ENCODE peak calls at places on chromosomes 6 and 20, in ten cellular contexts. M, N, V, E, K, F, Y, C, U and J are unnamed samples.

GRCh38 chr20:49579195-49579594 is 11.3 kb upstream of the PTGIS start:
- DNase-seq in M (no peak), N (no peak), V (no peak), E (no peak), K (no peak), F (no peak), Y (peak), C (no peak), U (no peak), J (no peak)

GRCh38 chr20:57389695-57390603 is 1.2 kb upstream of the RBM38 start:
- DNase-seq in M (no peak), N (no peak), V (no peak), E (peak), K (no peak), F (no peak), Y (peak), C (no peak), U (peak), J (no peak)

GRCh38 chr20:56934888-56935287 is 305.8 kb downstream of the TFAP2C start:
- DNase-seq in M (no peak), N (no peak), V (no peak), E (no peak), K (no peak), F (no peak), Y (no peak), C (no peak), U (no peak), J (no peak)

GRCh38 chr6:38259736-38260135 is 380.0 kb downstream of the BTBD9 start:
- DNase-seq in M (no peak), N (no peak), V (no peak), E (no peak), K (no peak), F (no peak), Y (no peak), C (peak), U (no peak), J (no peak)

GRCh38 chr6:154932562-154933027 is 62.5 kb upstream of the TIAM2 start:
- DNase-seq in M (no peak), N (peak), V (no peak), E (no peak), K (no peak), F (no peak), Y (no peak), C (peak), U (no peak), J (no peak)

GRCh38 chr6:150209415-150209814 is 66.6 kb downstream of the PPP1R14C start:
- DNase-seq in M (no peak), N (no peak), V (no peak), E (no peak), K (no peak), F (no peak), Y (no peak), C (no peak), U (no peak), J (no peak)

GRCh38 chr20:1296922-1297321 is 30.8 kb downstream of the SNPH start:
- DNase-seq in M (no peak), N (no peak), V (no peak), E (no peak), K (no peak), F (no peak), Y (peak), C (no peak), U (no peak), J (no peak)

GRCh38 chr6:36595168-36595818 is 1.1 kb downstream of the SRSF3 start:
- DNase-seq in M (peak), N (no peak), V (no peak), E (no peak), K (peak), F (no peak), Y (no peak), C (peak), U (no peak), J (peak)

GRCh38 chr20:53255102-53255710 is 283.0 kb downstream of the TSHZ2 start:
- DNase-seq in M (no peak), N (no peak), V (no peak), E (no peak), K (no peak), F (no peak), Y (no peak), C (no peak), U (no peak), J (no peak)

GRCh38 chr6:26272171-26272631 is 92.8 kb upstream of the BTN3A2 start:
- DNase-seq in M (no peak), N (no peak), V (no peak), E (peak), K (no peak), F (no peak), Y (peak), C (no peak), U (peak), J (no peak)

GRCh38 chr6:80235647-80236046 is 129.2 kb downstream of the BCKDHB start:
- DNase-seq in M (no peak), N (no peak), V (no peak), E (no peak), K (no peak), F (no peak), Y (no peak), C (no peak), U (no peak), J (no peak)

GRCh38 chr6:85111481-85112001 is 338.3 kb upstream of the NT5E start:
- DNase-seq in M (no peak), N (no peak), V (no peak), E (no peak), K (no peak), F (no peak), Y (no peak), C (no peak), U (peak), J (no peak)

GRCh38 chr6:156774872-156775405 is 2.2 kb upstream of the ARID1B start:
- DNase-seq in M (no peak), N (no peak), V (no peak), E (peak), K (no peak), F (no peak), Y (no peak), C (no peak), U (no peak), J (no peak)

GRCh38 chr6:30613251-30614043 is 3.6 kb downstream of the PPP1R10 start:
- DNase-seq in M (no peak), N (no peak), V (no peak), E (no peak), K (no peak), F (no peak), Y (no peak), C (peak), U (no peak), J (no peak)

GRCh38 chr6:30612213-30612612 is 4.8 kb downstream of the PPP1R10 start:
- DNase-seq in M (no peak), N (no peak), V (no peak), E (no peak), K (no peak), F (no peak), Y (no peak), C (peak), U (no peak), J (no peak)

GRCh38 chr6:30611150-30611855 is 5.7 kb downstream of the PPP1R10 start:
- DNase-seq in M (no peak), N (no peak), V (no peak), E (no peak), K (no peak), F (no peak), Y (no peak), C (no peak), U (no peak), J (no peak)

GRCh38 chr6:30611856-30612194 is 5.2 kb downstream of the PPP1R10 start:
- DNase-seq in M (no peak), N (no peak), V (no peak), E (no peak), K (no peak), F (no peak), Y (no peak), C (no peak), U (no peak), J (no peak)

DNA sequence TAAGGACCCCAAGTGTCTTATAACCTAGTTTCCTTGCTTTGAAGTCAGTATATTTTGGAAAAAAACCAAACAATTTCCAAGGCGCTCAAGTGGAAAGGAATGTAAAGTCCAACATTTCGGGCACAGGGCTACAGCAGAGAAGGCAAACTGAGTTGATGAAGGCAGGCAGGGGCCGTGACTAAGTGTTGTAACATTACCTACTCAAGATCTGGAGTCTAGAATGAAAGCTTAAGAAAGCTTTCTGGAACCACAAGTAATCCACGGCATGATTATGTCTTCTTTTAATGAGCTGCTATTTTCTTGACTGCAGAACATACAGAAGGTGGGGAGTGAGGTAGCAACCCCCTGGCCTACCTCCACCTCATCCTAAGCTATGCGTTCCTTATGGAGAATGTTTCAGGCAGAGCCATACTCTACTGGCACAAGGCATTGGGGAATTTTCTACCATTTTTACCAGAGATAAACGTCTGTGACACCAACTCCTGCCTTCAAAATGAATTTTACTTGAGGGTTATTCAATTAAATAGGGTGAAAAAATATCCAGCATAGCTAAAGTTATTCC is 4.3 kb downstream of the PPP1R10 start:
- DNase-seq in M (no peak), N (no peak), V (no peak), E (no peak), K (no peak), F (no peak), Y (no peak), C (peak), U (no peak), J (no peak)
- TF ChIP-seq POLR2A in M (peak), N (no peak), V (peak), E (no peak), K (no peak), F (no peak), Y (no peak), C (no peak), U (no peak), J (no peak)

GRCh38 chr6:28390688-28391087 is 8.9 kb downstream of the ZSCAN12 start:
- DNase-seq in M (no peak), N (no peak), V (no peak), E (no peak), K (no peak), F (no peak), Y (no peak), C (no peak), U (no peak), J (no peak)

GRCh38 chr6:28399370-28400121 is at the start of gene ZSCAN12:
- DNase-seq in M (peak), N (peak), V (peak), E (peak), K (peak), F (peak), Y (peak), C (peak), U (peak), J (peak)

GRCh38 chr6:28400122-28400451 is 540 bp upstream of the ZSCAN12 start:
- DNase-seq in M (no peak), N (no peak), V (no peak), E (no peak), K (no peak), F (no peak), Y (no peak), C (no peak), U (no peak), J (no peak)

GRCh38 chr6:28395918-28396317 is 3.6 kb downstream of the ZSCAN12 start:
- DNase-seq in M (no peak), N (no peak), V (no peak), E (no peak), K (no peak), F (no peak), Y (no peak), C (no peak), U (no peak), J (no peak)

DNA sequence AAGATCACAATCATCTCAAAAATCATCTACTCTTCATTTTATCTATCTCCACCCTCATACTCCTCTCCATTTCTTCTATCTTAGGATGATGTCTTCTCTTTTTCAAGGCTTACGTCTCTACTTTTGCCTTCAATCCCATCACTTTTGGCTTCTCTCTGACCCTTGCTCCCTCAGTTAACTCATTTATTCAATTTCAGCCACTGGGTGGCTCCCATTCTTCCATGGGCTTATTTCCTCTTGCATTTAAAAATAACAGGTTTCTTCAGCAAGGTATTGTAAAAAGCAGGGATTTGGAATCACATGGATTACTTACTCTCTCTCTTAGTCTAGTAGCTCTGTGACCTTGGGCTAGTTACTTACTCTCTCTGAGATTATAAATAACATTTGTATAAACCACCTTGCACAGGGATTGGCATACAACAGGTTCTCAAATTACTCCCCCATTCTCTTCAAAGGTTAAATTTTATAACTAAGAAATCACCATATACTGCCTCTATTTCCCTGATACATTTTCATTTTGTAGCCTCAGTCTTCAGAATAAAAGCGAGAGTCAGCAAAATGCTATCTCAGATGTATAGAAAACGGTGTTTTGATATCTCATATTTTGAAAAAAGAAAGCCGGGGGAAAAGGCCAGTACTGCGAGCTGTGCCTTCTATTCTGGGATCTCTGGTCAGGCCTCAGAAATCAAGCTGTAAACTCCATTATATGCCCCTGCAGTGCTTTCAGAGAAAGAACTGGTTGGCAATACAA is 5.5 kb downstream of the ZSCAN12 start:
- DNase-seq in M (no peak), N (no peak), V (no peak), E (no peak), K (no peak), F (no peak), Y (no peak), C (peak), U (no peak), J (no peak)
- TF ChIP-seq CTCF in M (no peak), N (no peak), V (no peak), E (peak), K (peak), F (no peak), Y (no peak), C (peak), U (no peak), J (no peak)

GRCh38 chr20:64082821-64083379 is 1.3 kb downstream of the LKAAEAR1 start:
- DNase-seq in M (no peak), N (no peak), V (no peak), E (no peak), K (no peak), F (no peak), Y (no peak), C (no peak), U (no peak), J (no peak)

GRCh38 chr20:64082126-64082638 is 2.0 kb downstream of the LKAAEAR1 start:
- DNase-seq in M (no peak), N (no peak), V (no peak), E (no peak), K (no peak), F (no peak), Y (no peak), C (no peak), U (no peak), J (no peak)

GRCh38 chr20:64084209-64085152 is at the start of gene LKAAEAR1:
- DNase-seq in M (no peak), N (no peak), V (no peak), E (no peak), K (no peak), F (no peak), Y (no peak), C (no peak), U (no peak), J (no peak)

GRCh38 chr20:64081620-64081964 is 1.7 kb downstream of the OPRL1 start:
- DNase-seq in M (no peak), N (no peak), V (no peak), E (no peak), K (no peak), F (no peak), Y (no peak), C (no peak), U (no peak), J (no peak)

DNA sequence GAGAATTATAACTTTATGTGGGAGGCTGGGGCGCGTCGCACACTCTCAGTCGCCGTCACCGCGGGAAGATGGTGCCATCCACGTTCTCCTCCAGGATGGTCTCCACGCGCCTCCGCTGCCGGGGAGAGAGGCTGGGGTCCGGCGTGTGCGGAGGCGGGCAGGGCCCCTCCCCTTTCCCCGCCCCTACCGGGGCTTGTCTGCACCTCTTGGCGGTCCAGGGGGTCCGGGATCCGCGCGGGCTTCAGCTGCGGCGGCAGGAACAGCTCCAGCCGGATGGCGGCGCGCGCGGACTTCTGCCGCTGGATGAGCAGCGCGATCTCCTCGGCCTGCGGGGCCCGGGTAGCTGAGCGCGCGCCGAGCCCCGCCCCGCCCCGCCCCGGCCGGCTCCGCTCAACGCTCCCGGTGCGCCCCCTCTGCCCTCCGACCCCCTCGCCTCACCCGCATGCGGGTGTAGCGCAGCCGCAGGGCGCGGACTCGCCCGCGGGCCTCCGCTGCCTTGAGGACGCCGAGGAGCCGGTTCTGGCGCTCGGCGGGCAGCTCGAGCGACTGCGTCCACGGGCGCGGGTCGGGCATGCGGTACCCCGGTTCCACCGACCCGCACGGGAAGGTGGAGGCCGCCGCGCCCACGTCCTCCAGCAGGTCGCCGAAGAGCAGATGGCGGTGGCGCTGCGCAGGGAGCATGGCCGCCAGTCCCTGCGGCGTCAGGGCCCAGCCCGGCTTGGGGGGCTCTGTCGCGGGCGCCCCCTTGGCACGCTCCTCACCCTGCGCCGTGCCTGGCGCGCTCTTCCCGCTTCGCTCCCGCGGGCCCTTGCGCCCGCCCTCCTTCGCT is 604 bp downstream of the LKAAEAR1 start:
- DNase-seq in M (peak), N (peak), V (no peak), E (peak), K (peak), F (no peak), Y (peak), C (peak), U (peak), J (no peak)
- TF ChIP-seq POLR2A in M (no peak), N (no peak), V (no peak), E (no peak), K (no peak), F (no peak), Y (no peak), C (no peak), U (no peak), J (no peak)

GRCh38 chr20:44537993-44538392 is 16.1 kb upstream of the SERINC3 start:
- DNase-seq in M (no peak), N (no peak), V (no peak), E (no peak), K (no peak), F (no peak), Y (no peak), C (peak), U (no peak), J (no peak)

GRCh38 chr20:44532981-44533331 is 11.1 kb upstream of the SERINC3 start:
- DNase-seq in M (no peak), N (no peak), V (no peak), E (no peak), K (no peak), F (no peak), Y (no peak), C (peak), U (no peak), J (no peak)

GRCh38 chr20:44536139-44536538 is 14.3 kb upstream of the SERINC3 start:
- DNase-seq in M (no peak), N (no peak), V (no peak), E (peak), K (no peak), F (no peak), Y (no peak), C (no peak), U (no peak), J (no peak)

GRCh38 chr20:44532248-44532980 is 10.5 kb upstream of the SERINC3 start:
- DNase-seq in M (no peak), N (no peak), V (no peak), E (no peak), K (no peak), F (no peak), Y (no peak), C (no peak), U (peak), J (no peak)

GRCh38 chr20:44533928-44534327 is 12.1 kb upstream of the SERINC3 start:
- DNase-seq in M (no peak), N (no peak), V (no peak), E (no peak), K (no peak), F (no peak), Y (no peak), C (no peak), U (no peak), J (no peak)
- TF ChIP-seq CTCF in M (no peak), N (no peak), V (no peak), E (no peak), K (no peak), F (no peak), Y (no peak), C (no peak), U (no peak), J (no peak)

GRCh38 chr6:30355281-30355680 is 10.3 kb downstream of the RPP21 start:
- DNase-seq in M (no peak), N (no peak), V (no peak), E (no peak), K (no peak), F (no peak), Y (no peak), C (no peak), U (no peak), J (no peak)

GRCh38 chr6:30348957-30349356 is 4.0 kb downstream of the RPP21 start:
- DNase-seq in M (no peak), N (no peak), V (no peak), E (no peak), K (no peak), F (no peak), Y (no peak), C (no peak), U (no peak), J (no peak)

GRCh38 chr6:30350519-30350918 is 5.6 kb downstream of the RPP21 start:
- DNase-seq in M (no peak), N (no peak), V (no peak), E (no peak), K (no peak), F (no peak), Y (no peak), C (no peak), U (no peak), J (no peak)

GRCh38 chr6:30349411-30350177 is 4.6 kb downstream of the RPP21 start:
- DNase-seq in M (no peak), N (no peak), V (no peak), E (no peak), K (no peak), F (no peak), Y (no peak), C (no peak), U (no peak), J (no peak)

DNA sequence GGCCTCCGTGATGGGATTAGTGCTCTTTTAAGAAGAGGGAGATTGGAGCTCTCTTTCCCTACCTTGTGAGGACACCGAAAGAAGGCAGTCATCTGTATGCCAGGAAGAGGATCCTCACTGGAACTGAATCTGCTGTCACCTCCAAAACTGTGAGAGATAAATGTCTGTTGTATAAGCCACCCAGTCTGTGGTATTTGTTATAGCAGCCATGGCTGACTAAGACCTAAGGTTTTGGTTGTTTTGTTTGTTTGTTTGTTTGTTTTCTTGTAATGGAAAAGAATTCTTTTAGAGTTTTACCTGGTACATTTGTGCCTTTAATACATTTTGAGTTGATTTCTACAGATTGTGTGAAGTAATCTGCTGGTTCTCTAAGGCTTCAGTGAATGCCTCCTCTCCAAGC is 7.6 kb downstream of the RPP21 start:
- DNase-seq in M (no peak), N (no peak), V (no peak), E (no peak), K (no peak), F (no peak), Y (no peak), C (no peak), U (no peak), J (no peak)
- TF ChIP-seq POLR2A in M (no peak), N (no peak), V (no peak), E (no peak), K (no peak), F (no peak), Y (no peak), C (no peak), U (no peak), J (no peak)